ENCODE peak calls at places on chromosomes 12 and 14, in six cellular contexts. One of them, this sample, is unnamed.
A peak's percentile ranks its signal among the peaks of the same experiment; 100 is the strongest.

GRCh38 chr12:91434081-91434480 is 251.5 kb upstream of the DCN start:
- DNase-seq in fibroblast of the conjunctiva: no peak
- DNase-seq in glutamatergic neuron: no peak
- DNase-seq in cardiac muscle cell: no peak
- DNase-seq in EH: no peak
- DNase-seq in ACHN: no peak
- DNase-seq in this sample: no peak

GRCh38 chr12:95848575-95849388 is 10.0 kb upstream of the SNRPF start:
- DNase-seq in EH: peak; percentile 56
- DNase-seq in glutamatergic neuron: no peak
- DNase-seq in ACHN: peak; percentile 87
- DNase-seq in fibroblast of the conjunctiva: no peak
- DNase-seq in cardiac muscle cell: no peak
- DNase-seq in this sample: no peak

GRCh38 chr12:125983784-125984510 is 918.7 kb downstream of the AACS start:
- DNase-seq in cardiac muscle cell: peak; percentile 51
- DNase-seq in ACHN: no peak
- DNase-seq in glutamatergic neuron: peak; percentile 63
- DNase-seq in EH: no peak
- DNase-seq in fibroblast of the conjunctiva: no peak
- DNase-seq in this sample: no peak

GRCh38 chr12:3304436-3305135 is 186.4 kb upstream of the PRMT8 start:
- DNase-seq in cardiac muscle cell: no peak
- DNase-seq in glutamatergic neuron: no peak
- DNase-seq in EH: peak; percentile 93
- DNase-seq in ACHN: peak; percentile 98
- DNase-seq in fibroblast of the conjunctiva: no peak
- DNase-seq in this sample: peak; percentile 56

GRCh38 chr14:81323621-81324400 is 76.3 kb downstream of the STON2 start:
- DNase-seq in glutamatergic neuron: peak; percentile 32
- DNase-seq in cardiac muscle cell: peak; percentile 57
- DNase-seq in fibroblast of the conjunctiva: no peak
- DNase-seq in ACHN: peak; percentile 77
- DNase-seq in EH: no peak
- DNase-seq in this sample: no peak

GRCh38 chr12:49662998-49663843 is 39.9 kb downstream of the PRPF40B start:
- DNase-seq in ACHN: peak; percentile 33
- DNase-seq in fibroblast of the conjunctiva: peak; percentile 65
- DNase-seq in glutamatergic neuron: no peak
- DNase-seq in EH: peak; percentile 95
- DNase-seq in cardiac muscle cell: peak; percentile 84
- DNase-seq in this sample: peak; percentile 41

GRCh38 chr14:99321955-99322730 is 50.1 kb upstream of the BCL11B start:
- DNase-seq in cardiac muscle cell: no peak
- DNase-seq in EH: no peak
- DNase-seq in fibroblast of the conjunctiva: no peak
- DNase-seq in glutamatergic neuron: no peak
- DNase-seq in ACHN: no peak
- DNase-seq in this sample: no peak

GRCh38 chr14:86799244-86799647 is 1193.7 kb downstream of the GALC start:
- DNase-seq in fibroblast of the conjunctiva: peak; percentile 86
- DNase-seq in glutamatergic neuron: no peak
- DNase-seq in cardiac muscle cell: no peak
- DNase-seq in ACHN: peak; percentile 70
- DNase-seq in EH: peak; percentile 98
- DNase-seq in this sample: peak; percentile 51

GRCh38 chr12:1793426-1794210 is 26.7 kb upstream of the LRTM2 start:
- DNase-seq in ACHN: no peak
- DNase-seq in cardiac muscle cell: no peak
- DNase-seq in glutamatergic neuron: no peak
- DNase-seq in fibroblast of the conjunctiva: no peak
- DNase-seq in EH: no peak
- DNase-seq in this sample: no peak

GRCh38 chr14:101183376-101184103 is 280.0 kb upstream of the RTL1 start:
- DNase-seq in fibroblast of the conjunctiva: no peak
- DNase-seq in ACHN: no peak
- DNase-seq in glutamatergic neuron: peak; percentile 88
- DNase-seq in cardiac muscle cell: peak; percentile 78
- DNase-seq in EH: no peak
- DNase-seq in this sample: no peak

GRCh38 chr14:73764881-73765280 is 50.7 kb upstream of the PNMA1 start:
- DNase-seq in EH: peak; percentile 40
- DNase-seq in glutamatergic neuron: no peak
- DNase-seq in ACHN: no peak
- DNase-seq in fibroblast of the conjunctiva: no peak
- DNase-seq in cardiac muscle cell: no peak
- DNase-seq in this sample: no peak

GRCh38 chr12:106246891-106247730 is 709 bp downstream of the CKAP4 start:
- DNase-seq in cardiac muscle cell: peak; percentile 77
- DNase-seq in fibroblast of the conjunctiva: peak; percentile 28
- DNase-seq in EH: peak; percentile 73
- DNase-seq in ACHN: peak; percentile 79
- DNase-seq in glutamatergic neuron: peak; percentile 69
- DNase-seq in this sample: no peak

GRCh38 chr12:68368332-68368731 is 36.2 kb upstream of the MDM1 start:
- DNase-seq in ACHN: no peak
- DNase-seq in fibroblast of the conjunctiva: peak; percentile 36
- DNase-seq in EH: no peak
- DNase-seq in cardiac muscle cell: no peak
- DNase-seq in glutamatergic neuron: no peak
- DNase-seq in this sample: no peak

GRCh38 chr12:26580619-26581018 is 252.4 kb downstream of the ITPR2 start:
- DNase-seq in cardiac muscle cell: no peak
- DNase-seq in glutamatergic neuron: no peak
- DNase-seq in EH: no peak
- DNase-seq in ACHN: no peak
- DNase-seq in fibroblast of the conjunctiva: no peak
- DNase-seq in this sample: no peak

This sample was measured in AG09319.